ENCODE peak calls at places on chromosomes 7 and 10, in four cellular contexts. A is mucosa of descending colon, F is tibial artery, L is endothelial cell of umbilical vein. C is an unnamed sample.

GRCh38 chr7:69871213-69871885 is 273.1 kb downstream of the AUTS2 start:
- DNase-seq in A (no peak), L (no peak), F (no peak), C (no peak)

GRCh38 chr7:32091608-32092210 is 21.5 kb upstream of the PDE1C start:
- DNase-seq in L (no peak), A (no peak), F (no peak), C (no peak)

GRCh38 chr7:4733936-4734528 is 41.4 kb upstream of the AP5Z1 start:
- DNase-seq in L (no peak), A (no peak), F (no peak), C (no peak)

GRCh38 chr7:28330384-28331070 is 81.8 kb upstream of the CREB5 start:
- DNase-seq in F (no peak), L (no peak), A (no peak), C (no peak)

GRCh38 chr7:155206286-155207020 is 91.2 kb upstream of the INSIG1 start:
- DNase-seq in L (peak; percentile 98), F (peak; percentile 74), A (peak; percentile 75), C (peak; percentile 35)

GRCh38 chr7:155195939-155196523 is 101.6 kb upstream of the INSIG1 start:
- DNase-seq in F (no peak), L (no peak), A (no peak), C (no peak)

GRCh38 chr7:54781356-54781912 is 22.4 kb upstream of the SEC61G start:
- DNase-seq in F (no peak), L (no peak), A (no peak), C (no peak)

GRCh38 chr7:157627646-157628045 is 290.8 kb downstream of the DNAJB6 start:
- DNase-seq in F (no peak), L (no peak), A (no peak), C (no peak)

GRCh38 chr10:115772606-115773005 is 500.4 kb downstream of the GFRA1 start:
- DNase-seq in A (no peak), L (no peak), F (no peak), C (no peak)

GRCh38 chr7:129665013-129665401 is 53.5 kb downstream of the NRF1 start:
- DNase-seq in A (no peak), L (peak; percentile 54), F (no peak), C (no peak)

GRCh38 chr7:80642871-80643270 is 4.4 kb downstream of the CD36 start:
- DNase-seq in F (no peak), A (no peak), L (no peak), C (no peak)

GRCh38 chr7:45215611-45216062 is 58.0 kb downstream of the RAMP3 start:
- DNase-seq in A (no peak), F (no peak), L (no peak), C (no peak)

GRCh38 chr7:30459591-30460245 is 18.9 kb downstream of the NOD1 start:
- DNase-seq in A (peak; percentile 70), L (peak; percentile 79), F (peak; percentile 72), C (no peak)

GRCh38 chr10:63197304-63198092 is 64.4 kb downstream of the NRBF2 start:
- DNase-seq in L (no peak), A (no peak), F (no peak), C (no peak)

GRCh38 chr7:117582219-117582704 is 102.4 kb downstream of the CFTR start:
- DNase-seq in L (no peak), F (peak; percentile 83), A (no peak), C (no peak)

GRCh38 chr7:102302025-102302424 is 15.4 kb downstream of the SH2B2 start:
- DNase-seq in A (no peak), F (no peak), L (no peak), C (no peak)

GRCh38 chr7:34260282-34260681 is 354.9 kb downstream of the BMPER start:
- DNase-seq in L (peak; percentile 57), F (no peak), A (no peak), C (no peak)

GRCh38 chr7:54722026-54722425 is 37.0 kb downstream of the SEC61G start:
- DNase-seq in F (no peak), A (no peak), L (no peak), C (no peak)

GRCh38 chr10:113875212-113875611 is 20.8 kb downstream of the NHLRC2 start:
- DNase-seq in A (no peak), L (no peak), F (no peak), C (no peak)

GRCh38 chr10:113879691-113880090 is 25.2 kb downstream of the NHLRC2 start:
- DNase-seq in F (no peak), L (peak; percentile 13), A (no peak), C (no peak)

GRCh38 chr10:113882240-113882639 is 27.8 kb downstream of the NHLRC2 start:
- DNase-seq in L (no peak), A (no peak), F (no peak), C (no peak)

GRCh38 chr10:113876461-113876860 is 22.0 kb downstream of the NHLRC2 start:
- DNase-seq in A (no peak), L (no peak), F (no peak), C (no peak)

DNA sequence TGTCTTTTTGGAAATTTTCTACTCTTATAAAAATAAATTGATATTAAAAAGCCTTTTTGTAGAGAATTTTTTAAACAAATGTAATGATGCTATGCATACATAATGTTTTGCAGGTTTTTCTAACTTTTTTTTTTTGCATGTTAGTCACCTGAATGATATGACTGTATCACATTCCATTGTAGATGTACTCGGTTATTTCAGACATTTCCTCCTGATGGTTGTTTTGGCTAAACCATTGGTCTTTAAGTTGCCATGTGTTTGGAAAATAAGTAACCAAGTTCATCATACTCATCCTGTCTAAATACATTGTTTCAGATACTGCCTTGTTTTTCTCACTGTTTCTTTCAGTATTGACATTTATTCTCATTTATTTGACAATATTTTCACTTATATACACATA is 25.8 kb downstream of the NHLRC2 start:
- DNase-seq in F (no peak), A (no peak), L (peak; percentile 78), C (no peak)
- H3K36me3 ChIP-seq in F (peaks cover 13% of the 10 kb centered on the region), A (no peaks in the 10 kb centered on the region), L (peaks cover 5% of the 10 kb centered on the region), C (no peaks in the 10 kb centered on the region)

DNA sequence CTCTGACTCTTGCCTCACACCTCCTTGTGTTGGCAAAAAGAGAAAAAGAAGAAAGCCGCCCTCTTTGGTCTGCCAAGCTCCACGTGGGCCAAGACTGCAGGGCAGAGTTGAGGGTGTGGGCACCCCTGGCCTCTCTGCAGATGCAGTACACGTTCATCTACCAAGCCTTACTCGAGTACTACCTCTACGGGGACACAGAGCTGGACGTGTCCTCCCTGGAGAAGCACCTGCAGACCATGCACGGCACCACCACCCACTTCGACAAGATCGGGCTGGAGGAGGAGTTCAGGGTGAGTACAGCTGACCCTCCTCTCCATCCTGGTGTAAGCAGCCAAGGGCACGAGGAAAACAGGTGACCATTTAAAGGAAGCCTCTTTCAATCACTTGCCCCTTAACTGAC is 56.1 kb downstream of the MKI67 start:
- DNase-seq in L (no peak), F (no peak), A (no peak), C (no peak)
- H3K36me3 ChIP-seq in L (peaks cover 19% of the 10 kb centered on the region), F (peaks cover 37% of the 10 kb centered on the region), A (no peaks in the 10 kb centered on the region), C (peaks cover 26% of the 10 kb centered on the region)

DNA sequence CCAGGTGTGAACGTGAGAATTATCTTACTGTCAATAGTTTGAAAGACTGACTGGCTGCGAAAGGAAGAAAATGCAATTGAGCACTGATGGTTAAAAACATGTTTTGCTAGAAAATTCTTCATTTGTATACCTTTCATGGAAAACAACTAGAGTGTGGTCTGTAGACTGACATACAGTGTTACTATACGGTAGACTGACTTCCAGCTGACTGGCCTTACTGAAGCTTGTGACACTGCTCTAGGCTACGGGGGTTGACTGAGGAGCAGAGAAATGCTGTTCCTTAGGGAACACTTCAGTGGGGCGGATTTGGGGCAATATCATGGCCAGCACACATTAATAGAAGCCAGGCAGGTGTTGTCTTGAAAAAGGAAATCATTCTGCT is 25.9 kb upstream of the DDC start:
- DNase-seq in F (no peak), A (no peak), L (no peak), C (no peak)
- H3K36me3 ChIP-seq in F (peaks cover 46% of the 10 kb centered on the region), A (no peaks in the 10 kb centered on the region), L (peaks cover 11% of the 10 kb centered on the region), C (peaks cover 13% of the 10 kb centered on the region)

GRCh38 chr7:149725426-149725821 is 48.0 kb downstream of the ZNF467 start:
- DNase-seq in A (no peak), F (peak; percentile 66), L (no peak), C (no peak)

GRCh38 chr7:149728491-149729375 is 44.7 kb downstream of the ZNF467 start:
- DNase-seq in A (no peak), L (no peak), F (no peak), C (no peak)

GRCh38 chr7:149725916-149726315 is 47.5 kb downstream of the ZNF467 start:
- DNase-seq in A (no peak), L (no peak), F (no peak), C (no peak)

GRCh38 chr7:149727541-149728476 is 45.6 kb downstream of the ZNF467 start:
- DNase-seq in F (no peak), L (no peak), A (no peak), C (no peak)

GRCh38 chr7:149727053-149727452 is 46.3 kb downstream of the ZNF467 start:
- DNase-seq in F (no peak), A (no peak), L (no peak), C (no peak)
- H3K36me3 ChIP-seq in F (peaks cover 91% of the 10 kb centered on the region), A (no peaks in the 10 kb centered on the region), L (no peaks in the 10 kb centered on the region), C (peaks cover 64% of the 10 kb centered on the region)

DNA sequence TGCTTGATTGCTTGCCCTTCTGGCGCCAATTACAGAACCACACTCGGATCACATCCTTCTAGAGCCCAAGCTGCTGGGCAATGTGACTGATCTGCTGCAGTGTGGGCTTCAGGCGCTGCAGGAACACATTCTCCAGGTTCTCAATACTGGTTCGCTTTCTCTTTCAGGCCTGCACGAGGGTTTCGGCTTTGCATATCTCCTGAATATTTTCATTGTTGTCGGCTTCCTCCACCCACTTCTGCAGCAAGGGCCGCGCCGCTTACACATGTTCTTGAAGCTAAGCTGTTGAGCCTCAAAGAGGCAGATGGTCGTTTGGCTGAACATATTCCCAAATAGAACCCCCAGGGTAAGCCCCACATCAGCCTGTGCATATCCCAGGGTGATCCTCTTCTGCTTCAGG is 64.7 kb downstream of the HERC4 start:
- DNase-seq in A (no peak), L (no peak), F (no peak), C (no peak)
- H3K36me3 ChIP-seq in A (no peaks in the 10 kb centered on the region), L (peaks cover 3% of the 10 kb centered on the region), F (peaks cover 47% of the 10 kb centered on the region), C (peaks cover 20% of the 10 kb centered on the region)